ENCODE peak calls at places on chromosomes 12 and 14, in six cellular contexts. E is GM12865, P is H7, I is lung, A is ovary, L is OCI-LY7. S is an unnamed sample.
A peak's percentile ranks its signal among the peaks of the same experiment; 100 is the strongest.

GRCh38 chr14:25042362-25043299 is 7.3 kb downstream of the STXBP6 start:
- DNase-seq in E (no peak), P (peak; percentile 53), I (no peak), A (no peak), L (no peak), S (no peak)

GRCh38 chr12:82625523-82625922 is 61.2 kb upstream of the TMTC2 start:
- DNase-seq in E (no peak), P (no peak), I (no peak), A (no peak), L (no peak), S (no peak)

GRCh38 chr14:74763803-74764531 is 851 bp downstream of the YLPM1 start:
- DNase-seq in E (peak; percentile 10), P (peak; percentile 37), I (no peak), A (no peak), L (peak; percentile 28), S (peak; percentile 86)

GRCh38 chr12:5612556-5613421 is 180.9 kb downstream of the NTF3 start:
- DNase-seq in E (no peak), P (no peak), I (no peak), A (no peak), L (no peak), S (no peak)

GRCh38 chr14:31987691-31988090 is 89.4 kb upstream of the ARHGAP5 start:
- DNase-seq in E (no peak), P (no peak), I (no peak), A (no peak), L (no peak), S (no peak)

GRCh38 chr14:95184413-95184790 is 27.1 kb upstream of the DICER1 start:
- DNase-seq in E (no peak), P (no peak), I (no peak), A (no peak), L (no peak), S (no peak)

GRCh38 chr14:104928391-104929133 is 3.9 kb downstream of the PLD4 start:
- DNase-seq in E (no peak), P (no peak), I (no peak), A (peak; percentile 31), L (no peak), S (no peak)

GRCh38 chr12:56591961-56592360 is 38.2 kb downstream of the BAZ2A start:
- DNase-seq in E (no peak), P (no peak), I (no peak), A (no peak), L (no peak), S (no peak)

GRCh38 chr12:93668919-93669418 is 8.2 kb upstream of the CRADD start:
- DNase-seq in E (peak; percentile 13), P (no peak), I (no peak), A (no peak), L (no peak), S (no peak)

GRCh38 chr12:39813776-39814175 is 194.2 kb upstream of the ABCD2 start:
- DNase-seq in E (no peak), P (no peak), I (no peak), A (no peak), L (no peak), S (no peak)

GRCh38 chr12:70831538-70831937 is 89.0 kb downstream of the PTPRR start:
- DNase-seq in E (no peak), P (no peak), I (no peak), A (no peak), L (no peak), S (no peak)

GRCh38 chr14:33943081-33943480 is 7.8 kb downstream of the EGLN3 start:
- DNase-seq in E (no peak), P (no peak), I (no peak), A (no peak), L (no peak), S (peak; percentile 36)

GRCh38 chr12:12334710-12335040 is 15.4 kb downstream of the MANSC1 start:
- DNase-seq in E (no peak), P (no peak), I (no peak), A (no peak), L (no peak), S (no peak)

GRCh38 chr12:12333407-12333831 is 16.6 kb downstream of the MANSC1 start:
- DNase-seq in E (no peak), P (no peak), I (no peak), A (no peak), L (no peak), S (peak; percentile 45)

GRCh38 chr12:12333980-12334709 is 15.9 kb downstream of the MANSC1 start:
- DNase-seq in E (peak; percentile 86), P (peak; percentile 79), I (peak; percentile 48), A (peak; percentile 50), L (peak; percentile 76), S (peak; percentile 87)

GRCh38 chr12:12331244-12331771 is 18.7 kb downstream of the MANSC1 start:
- DNase-seq in E (no peak), P (peak; percentile 76), I (no peak), A (no peak), L (no peak), S (peak; percentile 81)

DNA sequence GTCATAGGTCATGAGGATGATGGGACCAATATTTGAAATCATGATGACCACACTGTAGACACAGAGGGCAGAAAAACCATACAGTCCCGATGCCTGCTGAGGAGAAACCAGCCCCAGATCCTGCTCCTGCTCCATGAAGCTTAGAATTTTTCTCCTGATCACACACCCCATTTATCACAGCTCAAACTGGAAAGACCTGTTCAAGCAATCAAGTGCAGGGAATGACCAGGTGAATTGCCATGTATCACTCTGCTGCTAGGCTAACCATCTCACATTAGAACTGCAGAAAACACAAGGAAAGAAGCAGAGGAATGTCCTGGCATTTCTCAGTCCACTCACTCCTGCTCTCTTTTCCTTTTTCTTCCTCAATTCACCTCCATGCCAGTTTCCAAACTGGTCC is 18.1 kb downstream of the MANSC1 start:
- DNase-seq in E (no peak), P (no peak), I (no peak), A (no peak), L (no peak), S (peak; percentile 29)
- H3K4me3 ChIP-seq in E (no peak overlapping the region), P (no peak overlapping the region), I (no peak overlapping the region), A (no peak overlapping the region), L (no peak overlapping the region), S (no peak overlapping the region)

GRCh38 chr12:78210894-78211302 is 380.2 kb downstream of the NAV3 start:
- DNase-seq in E (no peak), P (no peak), I (no peak), A (no peak), L (no peak), S (no peak)

GRCh38 chr12:78210494-78210860 is 379.8 kb downstream of the NAV3 start:
- DNase-seq in E (no peak), P (no peak), I (no peak), A (no peak), L (no peak), S (no peak)

GRCh38 chr12:78208106-78208505 is 377.4 kb downstream of the NAV3 start:
- DNase-seq in E (no peak), P (no peak), I (no peak), A (no peak), L (no peak), S (no peak)

GRCh38 chr12:78204926-78205325 is 374.2 kb downstream of the NAV3 start:
- DNase-seq in E (no peak), P (no peak), I (no peak), A (no peak), L (no peak), S (no peak)

GRCh38 chr12:78209851-78210493 is 379.3 kb downstream of the NAV3 start:
- DNase-seq in E (no peak), P (no peak), I (no peak), A (no peak), L (no peak), S (no peak)
- H3K4me3 ChIP-seq in E (no peak overlapping the region), P (no peak overlapping the region), I (no peak overlapping the region), A (no peak overlapping the region), L (no peak overlapping the region), S (no peak overlapping the region)

DNA sequence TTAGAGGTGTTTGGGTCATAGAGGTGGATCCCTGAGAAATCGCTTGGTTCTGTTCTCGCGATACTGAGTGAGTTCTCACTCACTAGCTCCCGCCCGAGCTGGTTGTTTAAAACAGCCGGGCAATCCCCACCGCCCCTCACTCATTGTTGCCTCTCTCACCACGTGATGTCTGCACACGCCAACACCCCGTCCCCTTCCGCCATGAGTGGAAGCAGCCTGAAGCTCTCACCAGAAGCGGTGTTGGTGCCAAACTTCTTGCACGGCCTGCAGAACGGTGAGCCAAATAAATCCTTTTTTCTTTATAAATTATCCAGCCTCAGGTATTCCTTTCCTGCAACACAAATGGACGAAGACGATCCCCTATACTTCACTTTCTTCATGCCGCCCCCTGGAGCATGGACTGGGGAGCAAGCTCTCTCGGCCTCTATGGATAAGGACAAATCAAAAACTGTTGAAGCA is 45.4 kb upstream of the CCND2 start:
- DNase-seq in E (no peak), P (peak; percentile 67), I (no peak), A (no peak), L (no peak), S (no peak)
- H3K4me3 ChIP-seq in E (no peak overlapping the region), P (peak overlapping the region; percentile 30), I (no peak overlapping the region), A (no peak overlapping the region), L (no peak overlapping the region), S (no peak overlapping the region)

GRCh38 chr12:124919646-124920352 is 5.3 kb upstream of the UBC start:
- DNase-seq in E (peak; percentile 86), P (no peak), I (no peak), A (no peak), L (peak; percentile 45), S (no peak)
- H3K4me3 ChIP-seq in E (peak overlapping the region; percentile 61), P (peak overlapping the region; percentile 34), I (no peak overlapping the region), A (no peak overlapping the region), L (peak overlapping the region; percentile 66), S (no peak overlapping the region)

DNA sequence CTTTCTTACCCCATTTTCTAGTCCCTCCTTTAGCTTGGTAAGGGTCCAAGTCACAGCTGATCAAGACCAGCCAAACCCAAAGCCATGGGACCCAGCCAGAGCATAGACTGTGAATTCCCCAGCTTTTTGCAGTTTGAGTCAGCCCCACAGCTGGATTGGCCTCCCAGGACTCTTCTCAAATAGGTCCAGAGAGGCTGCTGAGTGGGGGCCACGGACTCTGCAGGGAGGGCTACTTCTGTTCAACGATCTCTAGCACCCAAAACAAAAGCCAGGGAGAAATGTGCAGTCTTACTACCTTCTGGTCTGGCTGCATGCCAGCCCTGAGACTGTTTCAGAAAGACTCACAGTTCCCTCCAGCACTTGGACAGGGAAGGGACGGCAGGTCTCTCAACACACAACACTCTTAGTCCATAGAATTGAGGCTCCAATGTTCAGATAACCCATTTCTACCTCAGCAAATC is 1.6 kb downstream of the VDR start:
- DNase-seq in E (peak; percentile 63), P (no peak), I (no peak), A (no peak), L (no peak), S (no peak)
- H3K4me3 ChIP-seq in E (peak overlapping the region; percentile 75), P (no peak overlapping the region), I (no peak overlapping the region), A (no peak overlapping the region), L (no peak overlapping the region), S (no peak overlapping the region)

DNA sequence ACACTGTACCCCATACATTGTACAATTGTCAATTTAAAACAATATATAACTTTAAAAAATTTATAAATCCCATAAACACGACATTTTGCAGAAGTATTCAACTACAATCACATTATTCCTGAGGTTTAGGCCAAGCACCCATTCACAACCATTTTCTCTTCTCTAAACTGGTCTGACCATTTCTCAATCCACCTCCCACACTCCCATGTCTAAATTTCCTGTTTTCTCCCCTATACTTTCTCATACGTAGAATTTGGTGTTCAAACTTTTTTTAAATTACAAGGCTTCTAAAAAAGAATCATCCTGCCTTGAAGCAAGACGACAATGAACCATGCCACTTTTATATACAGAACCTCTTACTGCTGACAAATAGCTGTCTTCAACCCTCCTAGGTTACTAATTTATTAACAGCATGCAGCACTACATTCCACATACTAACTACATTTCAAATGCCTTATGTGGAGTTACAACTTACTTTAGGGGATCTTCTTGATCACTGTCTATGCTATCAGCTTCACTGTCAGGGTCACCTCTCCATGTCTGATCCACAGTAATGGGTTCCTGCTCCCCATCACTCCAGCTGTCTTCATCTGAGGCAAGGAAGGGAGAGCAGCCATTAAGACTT is 3.4 kb downstream of the KANSL2 start:
- DNase-seq in E (no peak), P (no peak), I (no peak), A (no peak), L (no peak), S (no peak)
- H3K4me3 ChIP-seq in E (no peak overlapping the region), P (no peak overlapping the region), I (no peak overlapping the region), A (no peak overlapping the region), L (peak overlapping the region; percentile 87), S (no peak overlapping the region)

S was measured in lower leg skin.